ENCODE peak calls at places on chromosomes 12 and 14, in five cellular contexts. L is fibroblast of mammary gland, C is astrocyte of the cerebellum, V is mammary epithelial cell, O is astrocyte of the spinal cord. K is an unnamed sample.

GRCh38 chr12:6766651-6767300 is 613 bp downstream of the PTMS start:
- DNase-seq in L (peak), O (peak), V (peak), C (no peak), K (no peak)

GRCh38 chr12:93243689-93244513 is 133.8 kb upstream of the NUDT4 start:
- DNase-seq in C (no peak), L (peak), O (peak), V (peak), K (peak)

GRCh38 chr12:102061096-102061555 is 665 bp downstream of the WASHC3 start:
- DNase-seq in L (no peak), V (peak), C (no peak), O (peak), K (peak)

GRCh38 chr14:87492556-87492955 is 500.4 kb downstream of the GALC start:
- DNase-seq in L (no peak), V (no peak), C (no peak), O (no peak), K (no peak)

GRCh38 chr12:81835783-81836182 is 76.6 kb upstream of the PPFIA2 start:
- DNase-seq in L (no peak), V (no peak), C (no peak), O (no peak), K (no peak)

GRCh38 chr12:47652491-47653234 is 53.2 kb downstream of the RPAP3 start:
- DNase-seq in C (no peak), V (no peak), O (no peak), L (no peak), K (no peak)

GRCh38 chr14:42428996-42429395 is 822.3 kb downstream of the LRFN5 start:
- DNase-seq in L (no peak), V (no peak), C (no peak), O (no peak), K (no peak)

GRCh38 chr12:93137656-93138612 is 208.8 kb upstream of the EEA1 start:
- DNase-seq in O (peak), L (peak), C (no peak), V (peak), K (no peak)

GRCh38 chr12:79897617-79898016 is 37.3 kb downstream of the PPP1R12A start:
- DNase-seq in V (peak), O (peak), L (peak), C (peak), K (no peak)

GRCh38 chr14:65334765-65335411 is 77.6 kb upstream of the FUT8 start:
- DNase-seq in L (no peak), O (no peak), V (no peak), C (no peak), K (no peak)

GRCh38 chr12:108784270-108784669 is 53.0 kb upstream of the CORO1C start:
- DNase-seq in L (no peak), C (no peak), O (peak), V (no peak), K (no peak)

GRCh38 chr12:108786450-108786849 is 55.1 kb upstream of the CORO1C start:
- DNase-seq in V (no peak), C (no peak), L (no peak), O (no peak), K (no peak)

GRCh38 chr12:108779998-108780688 is 48.8 kb upstream of the CORO1C start:
- DNase-seq in O (no peak), L (peak), V (no peak), C (no peak), K (no peak)

GRCh38 chr12:108782971-108783370 is 51.7 kb upstream of the CORO1C start:
- DNase-seq in L (no peak), V (no peak), O (no peak), C (no peak), K (no peak)

DNA sequence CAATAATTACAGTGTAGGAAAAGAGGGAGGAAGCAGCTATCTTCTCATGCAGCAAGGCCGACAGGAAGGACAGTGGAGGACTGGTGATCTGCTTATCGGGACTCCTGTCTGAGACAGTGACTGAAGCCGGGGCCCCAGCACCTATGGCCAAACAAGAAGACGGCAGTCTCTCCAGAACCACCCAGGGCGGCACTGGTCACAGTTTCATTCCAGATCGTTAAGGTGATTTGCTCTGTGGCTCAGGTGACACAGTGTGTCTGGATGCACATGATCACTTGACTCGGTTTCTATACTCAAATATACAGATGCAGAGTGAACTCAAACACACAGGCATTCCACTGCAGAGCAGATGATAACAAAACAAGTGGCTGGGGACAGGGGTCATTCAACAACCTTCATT is 52.1 kb upstream of the CORO1C start:
- DNase-seq in C (no peak), V (no peak), O (no peak), L (no peak), K (no peak)
- H3K4me3 ChIP-seq in C (no peak), V (no peak), O (no peak), L (no peak), K (no peak)

DNA sequence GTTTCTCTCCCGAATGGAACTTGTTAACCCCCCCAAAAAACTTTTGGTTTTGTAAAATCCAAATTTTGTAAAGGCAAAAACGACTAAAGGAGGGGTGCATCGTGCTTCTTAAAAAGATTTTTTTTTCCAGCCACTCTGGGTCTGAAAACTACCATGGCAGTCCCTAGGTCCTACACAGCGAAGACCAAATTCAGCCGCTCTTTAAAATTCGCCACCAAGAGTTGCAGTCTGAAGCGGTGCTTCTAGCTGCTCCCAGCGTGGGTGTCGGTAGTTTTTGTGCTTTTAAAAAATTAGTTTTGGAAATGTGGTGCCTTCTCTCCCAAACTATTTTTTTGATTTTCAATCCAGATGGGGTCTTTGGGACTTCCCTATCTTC is 890 bp upstream of the GSC start:
- DNase-seq in V (no peak), L (no peak), C (no peak), O (no peak), K (no peak)
- H3K4me3 ChIP-seq in V (no peak), L (no peak), C (no peak), O (no peak), K (no peak)

DNA sequence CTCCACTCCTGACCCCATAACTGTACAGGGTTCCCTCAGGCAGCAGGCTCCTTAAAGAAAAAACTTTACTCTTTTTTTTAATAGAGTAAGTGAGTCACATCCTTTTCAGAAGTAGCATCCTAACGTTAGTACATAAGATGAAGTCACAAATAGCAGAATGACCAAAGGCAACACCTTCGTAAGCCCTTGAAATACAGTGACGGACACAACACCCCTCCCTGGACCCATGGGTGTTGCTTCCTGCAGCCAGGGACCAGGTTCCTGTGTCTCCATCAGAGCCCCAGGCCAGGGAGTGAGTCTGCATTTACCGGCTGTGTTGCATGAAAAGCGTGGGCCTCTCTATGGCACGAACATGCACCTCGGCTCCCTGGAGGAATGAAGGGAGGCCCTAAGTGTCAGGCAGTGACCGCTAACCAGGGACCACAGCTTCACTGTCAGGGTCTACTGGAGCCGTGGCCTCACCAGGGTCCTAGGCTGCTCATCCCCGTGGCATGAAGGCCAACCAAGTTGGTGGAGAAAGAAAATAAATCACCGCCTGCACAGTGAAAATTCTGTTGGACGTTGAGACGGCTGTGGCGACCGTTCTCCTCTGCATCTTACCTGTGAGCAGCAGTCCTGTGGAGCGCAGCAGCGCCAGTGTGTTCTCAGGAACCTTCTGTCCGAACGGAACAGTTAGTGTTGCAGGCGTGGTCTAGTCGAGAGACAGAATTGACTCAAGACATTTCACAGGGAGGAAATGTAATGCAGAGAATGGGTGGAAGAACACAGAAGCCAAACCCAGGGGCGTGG is 339.9 kb upstream of the SFSWAP start:
- DNase-seq in L (no peak), O (no peak), V (no peak), C (no peak), K (no peak)
- H3K4me3 ChIP-seq in L (no peak), O (no peak), V (no peak), C (no peak), K (no peak)

GRCh38 chr12:56721721-56722120 is 3.4 kb downstream of the NACA start:
- DNase-seq in V (no peak), C (no peak), L (no peak), O (no peak), K (no peak)

GRCh38 chr12:56719056-56719455 is 6.0 kb downstream of the NACA start:
- DNase-seq in L (no peak), C (no peak), V (no peak), O (no peak), K (no peak)

GRCh38 chr12:56722832-56723231 is 2.3 kb downstream of the NACA start:
- DNase-seq in L (no peak), V (no peak), O (no peak), C (no peak), K (no peak)

GRCh38 chr12:56718636-56719035 is 6.5 kb downstream of the NACA start:
- DNase-seq in O (no peak), C (no peak), L (no peak), V (no peak), K (no peak)

DNA sequence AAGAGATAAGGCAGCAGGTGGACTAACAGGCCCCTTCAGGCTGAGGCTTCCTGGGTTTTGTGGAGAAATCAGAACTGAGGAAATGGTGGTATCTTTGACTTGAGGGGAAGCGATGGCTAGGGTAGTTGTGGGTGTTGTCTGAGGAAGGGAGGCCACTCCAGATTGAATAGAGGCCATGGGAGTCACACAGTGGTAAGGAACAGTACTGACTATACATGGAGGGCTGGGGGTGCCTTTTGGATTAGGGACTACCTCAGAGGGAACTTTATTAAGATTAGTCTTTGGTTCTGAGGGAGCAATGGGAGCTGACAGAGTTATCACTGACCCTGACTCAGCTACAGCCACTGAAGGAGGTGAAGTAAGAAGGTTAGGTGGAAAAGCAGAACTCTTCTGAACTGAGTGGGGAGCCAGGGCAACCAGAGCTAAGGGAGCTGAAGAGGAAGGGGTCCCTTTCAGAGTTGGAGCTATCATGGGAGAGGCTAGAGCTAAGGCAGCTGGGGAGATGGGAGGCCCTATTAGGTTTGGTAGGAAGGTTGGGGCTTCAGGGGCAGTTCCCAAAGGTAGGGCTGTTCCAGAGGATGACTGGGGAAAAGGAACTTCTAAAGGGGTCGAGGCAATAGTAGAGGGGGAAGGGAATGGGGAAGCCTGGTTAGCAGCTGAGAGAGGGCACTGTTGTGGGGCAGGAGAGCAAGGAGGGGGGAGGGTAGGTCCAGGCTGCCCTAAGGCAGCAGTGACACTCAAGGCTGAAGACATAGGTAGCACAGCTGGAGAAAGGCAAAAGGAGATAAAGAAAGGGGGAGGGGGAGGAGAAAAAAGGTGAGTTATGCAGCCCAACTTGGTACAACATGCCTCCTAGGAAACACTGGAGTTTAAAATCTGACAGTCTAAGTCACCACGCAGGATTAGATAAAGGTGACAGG is 4.1 kb downstream of the NACA start:
- DNase-seq in O (no peak), V (no peak), L (no peak), C (no peak), K (peak)
- H3K4me3 ChIP-seq in O (no peak), V (no peak), L (no peak), C (no peak), K (no peak)

DNA sequence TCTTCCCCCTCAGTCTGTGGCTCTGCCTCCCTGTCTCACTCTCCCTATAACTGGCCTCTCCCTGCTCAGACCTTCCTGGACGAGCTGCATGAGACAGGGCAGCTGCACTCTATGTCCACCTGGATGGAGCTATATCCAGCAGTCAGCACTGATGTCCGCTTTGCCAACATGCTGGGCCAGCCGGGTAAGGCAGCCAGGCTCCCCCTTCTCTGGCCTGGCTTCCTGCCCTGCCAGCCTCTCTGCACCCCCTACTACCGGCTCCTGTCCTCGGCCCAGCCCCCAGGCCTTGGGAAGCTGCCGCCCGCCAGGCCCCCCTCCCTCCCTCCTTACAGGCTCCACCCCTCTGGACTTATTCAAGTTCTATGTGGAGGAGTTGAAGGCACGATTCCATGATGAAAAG is 14.0 kb downstream of the PRPF40B start:
- DNase-seq in C (no peak), V (no peak), L (no peak), O (no peak), K (no peak)
- H3K4me3 ChIP-seq in C (no peak), V (no peak), L (no peak), O (no peak), K (no peak)

DNA sequence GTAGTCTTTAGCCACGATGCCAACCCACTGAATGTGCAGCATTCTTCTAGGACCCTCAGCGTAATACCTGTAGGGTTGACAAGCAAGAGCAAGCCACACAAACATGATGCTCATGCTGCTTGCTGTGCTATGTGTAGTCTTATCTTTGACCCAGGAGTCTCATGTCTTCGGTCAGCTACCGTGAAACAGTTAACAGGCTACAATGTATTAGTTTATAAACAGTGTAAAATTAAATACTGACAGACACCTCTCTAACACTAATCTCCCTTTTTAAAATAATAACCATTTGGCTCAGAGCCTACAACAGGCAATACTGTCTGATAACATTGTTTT is 1.9 kb downstream of the EAPP start:
- DNase-seq in O (no peak), L (no peak), C (no peak), V (no peak), K (no peak)
- H3K4me3 ChIP-seq in O (no peak), L (no peak), C (peak), V (no peak), K (no peak)

GRCh38 chr12:68373836-68374314 is 41.7 kb upstream of the MDM1 start:
- DNase-seq in V (no peak), L (no peak), C (no peak), O (no peak), K (no peak)
- H3K4me3 ChIP-seq in V (no peak), L (no peak), C (no peak), O (no peak), K (no peak)

GRCh38 chr12:75982974-75983660 is 48.5 kb downstream of the PHLDA1 start:
- DNase-seq in L (no peak), C (no peak), V (no peak), O (no peak), K (no peak)
- H3K4me3 ChIP-seq in L (no peak), C (no peak), V (no peak), O (no peak), K (no peak)